ENCODE peak calls at places on chromosomes 4 and X, in seven cellular contexts. G is left lung, U is choroid plexus epithelial cell, A is cardiac muscle cell, Y is esophagus squamous epithelium, I is OCI-LY7, D is RWPE2. X is an unnamed sample.

GRCh38 chr4:141388483-141388882 is 167.8 kb downstream of the ZNF330 start:
- DNase-seq in G (no peak), U (peak), A (no peak), Y (no peak), I (no peak), D (no peak), X (no peak)

GRCh38 chrX:105210258-105210657 is 10.2 kb downstream of the TEX13A start:
- DNase-seq in G (no peak), U (no peak), A (no peak), Y (no peak), I (no peak), D (no peak), X (no peak)

GRCh38 chr4:69601065-69601464 is 38.4 kb downstream of the UGT2A2 start:
- DNase-seq in G (no peak), U (no peak), A (no peak), Y (no peak), I (no peak), D (no peak), X (no peak)

GRCh38 chrX:145821291-145821897 is 3.8 kb downstream of the SLITRK2 start:
- DNase-seq in G (no peak), U (no peak), A (peak), Y (no peak), I (no peak), D (no peak), X (no peak)

GRCh38 chrX:4844376-4844775 is 1130.9 kb upstream of the PRKX start:
- DNase-seq in G (no peak), U (no peak), A (no peak), Y (no peak), I (no peak), D (no peak), X (no peak)

GRCh38 chr4:110211007-110211769 is 12.8 kb upstream of the ELOVL6 start:
- DNase-seq in G (no peak), U (peak), A (peak), Y (no peak), I (peak), D (no peak), X (peak)

GRCh38 chr4:170080496-170080895 is 9.3 kb downstream of the AADAT start:
- DNase-seq in G (no peak), U (no peak), A (no peak), Y (no peak), I (no peak), D (no peak), X (no peak)

GRCh38 chrX:87409113-87409841 is 108.3 kb upstream of the KLHL4 start:
- DNase-seq in G (peak), U (peak), A (peak), Y (no peak), I (no peak), D (peak), X (no peak)

GRCh38 chrX:88838392-88838791 is 91.4 kb downstream of the CPXCR1 start:
- DNase-seq in G (no peak), U (no peak), A (no peak), Y (no peak), I (no peak), D (no peak), X (no peak)

GRCh38 chrX:120564925-120565324 is 4.2 kb upstream of the CUL4B start:
- DNase-seq in G (no peak), U (no peak), A (no peak), Y (no peak), I (no peak), D (no peak), X (no peak)

GRCh38 chr4:57122959-57123358 is 12.8 kb upstream of the IGFBP7 start:
- DNase-seq in G (no peak), U (no peak), A (no peak), Y (no peak), I (no peak), D (no peak), X (no peak)

GRCh38 chr4:47954679-47955078 is 40.3 kb upstream of the NFXL1 start:
- DNase-seq in G (no peak), U (no peak), A (no peak), Y (no peak), I (no peak), D (no peak), X (no peak)

GRCh38 chr4:169540774-169541173 is 71.6 kb downstream of the NEK1 start:
- DNase-seq in G (no peak), U (no peak), A (no peak), Y (no peak), I (no peak), D (no peak), X (no peak)

GRCh38 chr4:113810906-113811305 is 49.4 kb upstream of the CAMK2D start:
- DNase-seq in G (no peak), U (peak), A (no peak), Y (no peak), I (no peak), D (no peak), X (no peak)

GRCh38 chr4:38170380-38170779 is 210.2 kb downstream of the PTTG2 start:
- DNase-seq in G (no peak), U (no peak), A (no peak), Y (no peak), I (no peak), D (no peak), X (no peak)

GRCh38 chr4:76758290-76758882 is 139.6 kb downstream of the SOWAHB start:
- DNase-seq in G (no peak), U (peak), A (peak), Y (no peak), I (peak), D (no peak), X (peak)

GRCh38 chrX:150569155-150569477 is 695 bp downstream of the MTM1 start:
- DNase-seq in G (no peak), U (peak), A (no peak), Y (no peak), I (peak), D (no peak), X (peak)

GRCh38 chr4:1009647-1010521 is 1.5 kb upstream of the FGFRL1 start:
- DNase-seq in G (peak), U (peak), A (peak), Y (peak), I (peak), D (no peak), X (peak)
- TF ChIP-seq CTCF in G (no peak), U (peak), A (peak), Y (no peak), I (no peak), D (no peak), X (peak)

GRCh38 chrX:9160698-9161329 is 126.9 kb upstream of the FAM9B start:
- DNase-seq in G (no peak), U (no peak), A (no peak), Y (no peak), I (no peak), D (no peak), X (no peak)

GRCh38 chrX:9164086-9164485 is 130.2 kb upstream of the FAM9B start:
- DNase-seq in G (no peak), U (no peak), A (no peak), Y (no peak), I (no peak), D (no peak), X (no peak)

GRCh38 chrX:9164535-9165425 is 130.9 kb upstream of the FAM9B start:
- DNase-seq in G (no peak), U (peak), A (no peak), Y (no peak), I (no peak), D (no peak), X (no peak)

GRCh38 chrX:9166566-9166909 is 132.6 kb upstream of the FAM9B start:
- DNase-seq in G (no peak), U (no peak), A (no peak), Y (no peak), I (no peak), D (no peak), X (no peak)

DNA sequence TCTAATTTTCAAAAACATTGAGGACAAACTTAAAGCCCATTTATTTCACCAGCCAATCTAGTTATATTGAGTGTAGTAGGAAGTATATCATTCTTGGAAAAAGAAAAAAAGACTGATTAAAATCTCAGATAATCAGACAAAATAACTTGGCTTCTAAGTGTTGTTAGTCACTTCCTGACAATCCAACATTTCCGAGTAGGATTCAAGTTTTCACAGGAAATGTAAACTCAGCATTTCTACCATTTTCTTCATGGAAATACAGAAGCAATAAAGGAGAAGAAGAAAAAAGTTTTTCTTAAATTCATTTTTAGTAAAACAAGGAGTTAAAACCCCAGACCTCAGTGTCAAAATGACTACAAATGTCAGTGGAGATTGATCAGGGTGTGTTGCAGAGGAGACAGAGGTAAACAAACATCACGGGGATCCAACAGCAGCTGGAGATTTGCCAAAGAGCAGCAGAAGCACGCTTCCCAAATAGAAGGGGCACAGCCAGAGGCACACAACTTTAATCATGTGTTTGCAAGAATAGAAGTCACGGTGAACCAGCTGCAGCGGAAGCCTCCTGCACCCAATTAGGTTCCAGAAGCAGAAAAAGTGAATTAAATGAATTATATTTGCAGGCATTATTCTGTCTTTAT is 129.3 kb upstream of the FAM9B start:
- DNase-seq in G (no peak), U (peak), A (no peak), Y (no peak), I (no peak), D (no peak), X (no peak)
- H3K4me3 ChIP-seq in G (no peak), U (no peak), A (no peak), Y (no peak), I (no peak), D (no peak), X (no peak)

DNA sequence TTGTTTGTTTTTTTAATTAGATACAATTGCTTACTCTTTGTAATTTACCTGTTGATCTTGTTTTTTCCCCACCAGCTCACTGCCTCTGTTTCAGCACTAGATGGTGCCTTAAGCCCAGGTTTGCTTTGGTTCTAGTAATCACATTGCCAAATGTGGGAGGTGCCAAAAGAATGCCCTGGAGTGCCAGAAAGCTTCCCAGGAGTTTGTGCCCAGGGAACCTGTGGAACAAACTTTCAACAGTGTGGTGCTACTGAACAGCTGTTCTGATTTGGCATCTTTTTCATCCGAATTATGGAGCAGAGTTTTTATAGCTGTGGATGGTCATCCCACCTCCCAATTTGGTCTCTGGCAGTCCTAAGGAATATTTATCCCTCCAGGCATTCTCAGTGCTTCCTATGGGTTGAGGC is 1000.7 kb downstream of the STIM2 start:
- DNase-seq in G (no peak), U (peak), A (peak), Y (no peak), I (peak), D (no peak), X (peak)
- TF ChIP-seq CTCF in G (peak), U (peak), A (peak), Y (no peak), I (peak), D (peak), X (peak)

DNA sequence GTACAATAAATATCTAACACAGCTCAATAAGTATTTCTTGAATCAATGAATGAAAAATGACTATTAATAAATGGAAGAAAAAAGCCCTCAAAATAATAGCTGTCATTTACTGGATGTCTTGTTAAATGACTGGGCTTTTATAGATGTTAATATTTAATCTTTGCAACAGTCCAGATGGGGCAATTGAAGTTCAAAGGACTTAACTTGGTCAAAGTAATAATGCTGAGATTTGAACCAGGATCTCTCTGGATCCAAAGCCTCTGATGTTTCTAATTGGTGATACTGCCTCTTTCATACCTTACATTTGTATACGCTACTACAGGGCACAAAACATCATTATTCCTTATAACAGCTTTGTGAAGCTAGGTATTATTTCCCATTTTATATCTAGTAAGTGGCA is 72.5 kb downstream of the DCK start:
- DNase-seq in G (no peak), U (no peak), A (no peak), Y (no peak), I (no peak), D (no peak), X (no peak)
- H3K4me3 ChIP-seq in G (no peak), U (no peak), A (no peak), Y (no peak), I (no peak), D (no peak), X (no peak)

DNA sequence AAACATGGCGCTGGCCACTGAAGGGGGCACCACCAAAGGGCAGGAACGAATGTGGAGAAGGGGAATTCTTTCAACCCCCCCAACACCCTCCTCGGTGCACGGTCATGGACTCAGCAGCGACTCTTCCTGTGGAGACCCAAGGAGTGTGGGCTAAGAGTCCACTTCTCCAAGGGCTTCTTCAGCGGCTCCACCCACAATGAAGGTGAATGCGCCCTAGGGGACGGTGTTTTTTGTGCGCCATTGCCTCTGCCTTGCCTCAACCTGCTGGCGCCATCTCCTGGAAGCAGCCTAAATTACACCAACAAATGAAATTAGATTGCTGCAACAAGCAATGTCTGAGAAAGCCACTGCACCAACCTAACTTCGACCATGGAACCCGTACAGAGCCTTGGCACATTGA is 169.2 kb upstream of the MAGEB18 start:
- DNase-seq in G (no peak), U (peak), A (peak), Y (no peak), I (no peak), D (no peak), X (peak)
- TF ChIP-seq CTCF in G (no peak), U (peak), A (peak), Y (no peak), I (peak), D (peak), X (peak)

GRCh38 chr4:165210566-165210965 is 3.2 kb downstream of the KLHL2 start:
- DNase-seq in G (no peak), U (no peak), A (no peak), Y (no peak), I (no peak), D (no peak), X (no peak)

GRCh38 chr4:165209796-165210195 is 2.4 kb downstream of the KLHL2 start:
- DNase-seq in G (no peak), U (no peak), A (no peak), Y (no peak), I (no peak), D (no peak), X (no peak)

GRCh38 chr4:165207431-165208321 is at the start of gene KLHL2:
- DNase-seq in G (peak), U (peak), A (peak), Y (peak), I (peak), D (peak), X (peak)

GRCh38 chr4:165208322-165208652 is 926 bp downstream of the KLHL2 start:
- DNase-seq in G (no peak), U (no peak), A (no peak), Y (no peak), I (no peak), D (no peak), X (no peak)

GRCh38 chr4:165208741-165209388 is 1.5 kb downstream of the KLHL2 start:
- DNase-seq in G (no peak), U (peak), A (no peak), Y (no peak), I (peak), D (no peak), X (peak)
- H3K4me3 ChIP-seq in G (peak), U (peak), A (peak), Y (peak), I (peak), D (peak), X (peak)